ENCODE peak calls at places on chromosomes 13 and 19, in six cellular contexts. I, R, P, D, W and B are unnamed samples.

GRCh38 chr19:13846533-13847032 is 30.4 kb upstream of the NANOS3 start:
- DNase-seq in P (peak), I (peak), W (peak), R (peak), D (peak), B (no peak)

GRCh38 chr13:50594276-50594970 is 249.1 kb downstream of the DLEU7 start:
- DNase-seq in I (no peak), P (no peak), R (no peak), D (no peak), W (peak), B (no peak)

GRCh38 chr13:99800951-99801350 is 170.6 kb downstream of the ZIC5 start:
- DNase-seq in W (no peak), I (no peak), D (no peak), P (no peak), R (no peak), B (no peak)

GRCh38 chr19:11737964-11738745 is 591 bp downstream of the ZNF823 start:
- DNase-seq in P (peak), I (peak), D (peak), R (peak), W (peak), B (peak)

GRCh38 chr19:40762754-40763153 is 11.8 kb downstream of the SNRPA start:
- DNase-seq in W (no peak), R (no peak), I (no peak), D (no peak), P (no peak), B (no peak)

GRCh38 chr13:98445340-98446233 is 131.3 kb downstream of the STK24 start:
- DNase-seq in D (peak), I (peak), R (peak), W (peak), P (peak), B (no peak)

GRCh38 chr13:24459234-24459633 is 53.3 kb downstream of the PARP4 start:
- DNase-seq in W (no peak), P (no peak), D (no peak), R (no peak), I (peak), B (no peak)

GRCh38 chr19:33392341-33393285 is 19.1 kb downstream of the CEBPG start:
- DNase-seq in P (peak), D (no peak), W (no peak), I (no peak), R (no peak), B (no peak)

GRCh38 chr19:34310494-34310981 is 54.5 kb upstream of the GPI start:
- DNase-seq in R (no peak), I (no peak), P (no peak), D (no peak), W (no peak), B (peak)

GRCh38 chr13:111658150-111659100 is 338.0 kb downstream of the TEX29 start:
- DNase-seq in P (no peak), W (peak), R (peak), I (no peak), D (no peak), B (peak)

GRCh38 chr19:11375143-11375948 is 880 bp downstream of the SWSAP1 start:
- DNase-seq in R (peak), I (no peak), W (no peak), D (peak), P (peak), B (no peak)

GRCh38 chr19:948842-949496 is 23.1 kb downstream of the ARID3A start:
- DNase-seq in R (no peak), W (no peak), P (no peak), I (no peak), D (no peak), B (no peak)

GRCh38 chr13:74287672-74288169 is 153.5 kb upstream of the KLF12 start:
- DNase-seq in R (peak), D (peak), P (peak), W (no peak), I (peak), B (no peak)

GRCh38 chr19:38869160-38869835 is 8.8 kb downstream of the RINL start:
- DNase-seq in I (no peak), P (no peak), D (no peak), W (no peak), R (no peak), B (no peak)

GRCh38 chr13:86795858-86796257 is 875.3 kb upstream of the SLITRK5 start:
- DNase-seq in R (no peak), W (no peak), D (no peak), I (no peak), P (no peak), B (no peak)

GRCh38 chr13:50303963-50304721 is 288.9 kb downstream of the KCNRG start:
- DNase-seq in W (no peak), D (no peak), I (no peak), R (no peak), P (no peak), B (no peak)

GRCh38 chr13:110309159-110309476 is 2.0 kb downstream of the COL4A2 start:
- DNase-seq in I (no peak), D (no peak), R (no peak), W (no peak), P (no peak), B (no peak)

GRCh38 chr19:41263042-41263849 is 926 bp upstream of the HNRNPUL1 start:
- DNase-seq in P (peak), I (peak), W (peak), R (peak), D (peak), B (no peak)

GRCh38 chr13:73248711-73249580 is 190.1 kb downstream of the KLF5 start:
- DNase-seq in W (no peak), I (peak), R (no peak), D (peak), P (no peak), B (peak)

GRCh38 chr13:22836475-22836874 is 344.3 kb upstream of the SGCG start:
- DNase-seq in R (no peak), P (no peak), D (no peak), W (no peak), I (no peak), B (no peak)

GRCh38 chr13:98349731-98350305 is 172.7 kb upstream of the RNF113B start:
- DNase-seq in P (no peak), I (no peak), R (peak), W (no peak), D (no peak), B (no peak)

GRCh38 chr13:46728777-46729176 is 68.2 kb downstream of the ESD start:
- DNase-seq in I (peak), P (no peak), R (peak), W (no peak), D (no peak), B (no peak)

DNA sequence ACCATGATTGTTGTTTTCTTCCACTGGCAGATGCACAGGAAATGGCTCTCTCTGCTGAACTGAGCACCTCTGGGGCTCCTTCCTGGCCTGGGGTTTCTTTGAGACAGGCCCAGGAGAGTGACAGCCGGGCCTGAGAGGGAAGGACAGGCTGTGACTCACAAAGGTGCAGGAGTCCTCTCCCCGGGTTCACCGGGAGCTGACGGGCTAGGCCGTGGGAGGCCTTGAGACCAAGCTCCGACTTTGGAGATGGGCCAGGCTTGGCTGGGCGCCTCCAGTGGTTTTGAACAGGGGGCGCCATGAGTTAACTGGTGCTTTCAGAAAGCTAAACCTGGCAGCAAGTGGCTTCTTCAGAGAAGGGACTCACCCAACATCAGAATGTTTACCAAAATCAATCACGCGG is 143.4 kb downstream of the URI1 start:
- DNase-seq in P (no peak), I (no peak), W (no peak), R (peak), D (peak), B (no peak)
- TF ChIP-seq CTCF in P (no peak), I (no peak), W (no peak), R (no peak), D (no peak), B (no peak)

GRCh38 chr13:113904411-113904810 is 40.5 kb upstream of the GAS6 start:
- DNase-seq in I (no peak), W (no peak), D (peak), P (no peak), R (peak), B (no peak)
- TF ChIP-seq CTCF in I (peak), W (peak), D (peak), P (peak), R (peak), B (peak)

GRCh38 chr19:9431475-9431874 is 3.9 kb downstream of the ZNF266 start:
- DNase-seq in P (no peak), D (no peak), W (peak), I (peak), R (peak), B (no peak)
- TF ChIP-seq CTCF in P (no peak), D (no peak), W (peak), I (peak), R (peak), B (peak)

GRCh38 chr13:93959796-93960533 is 519.5 kb downstream of the DCT start:
- DNase-seq in D (no peak), W (no peak), P (no peak), I (no peak), R (no peak), B (no peak)

GRCh38 chr13:93966267-93966936 is 513.1 kb downstream of the DCT start:
- DNase-seq in I (no peak), P (no peak), R (no peak), W (no peak), D (no peak), B (no peak)

GRCh38 chr13:93967286-93967685 is 512.2 kb downstream of the DCT start:
- DNase-seq in R (no peak), W (no peak), I (no peak), P (no peak), D (no peak), B (no peak)

GRCh38 chr13:93965587-93965986 is 513.9 kb downstream of the DCT start:
- DNase-seq in I (no peak), P (no peak), W (no peak), D (no peak), R (no peak), B (no peak)

DNA sequence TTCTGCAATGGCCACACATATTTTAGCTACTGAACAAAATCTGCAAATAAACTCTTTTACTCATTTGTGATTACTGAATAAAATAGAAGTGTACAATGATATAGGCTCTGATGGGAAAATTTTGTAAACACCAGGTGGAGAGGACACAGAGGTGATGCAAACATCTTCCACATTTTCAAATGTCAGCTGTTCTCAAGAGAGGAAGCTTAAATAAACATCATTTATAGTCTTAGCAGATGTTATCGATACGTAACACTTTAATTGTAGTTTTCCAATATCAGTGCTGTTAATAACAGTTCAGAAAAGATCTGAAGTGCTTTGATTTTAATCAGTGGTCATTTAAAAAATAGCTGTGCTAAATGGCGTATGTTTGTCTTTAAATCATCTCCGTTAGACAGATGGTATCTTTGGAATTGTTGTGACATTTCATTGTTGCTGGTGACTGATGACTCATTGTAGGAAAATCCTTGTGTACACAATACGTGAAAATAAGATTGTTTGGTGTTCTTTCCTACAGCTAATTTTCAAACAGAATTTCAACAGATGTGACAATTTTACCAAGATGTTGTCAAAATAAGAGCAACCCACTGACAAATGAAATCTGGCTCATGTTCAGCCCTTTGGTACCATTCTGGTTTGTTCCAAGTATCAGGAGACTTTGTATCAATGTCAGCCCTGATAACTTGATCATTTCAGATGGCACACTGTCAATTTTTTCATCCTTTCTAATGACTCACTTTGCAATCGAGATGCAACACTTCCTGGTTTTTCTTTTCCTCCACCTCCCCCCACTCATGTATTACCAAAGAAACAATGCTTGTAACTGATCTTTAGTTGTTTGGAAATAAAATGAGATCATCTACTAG is 516.0 kb downstream of the DCT start:
- DNase-seq in W (no peak), D (no peak), P (no peak), R (no peak), I (peak), B (no peak)
- TF ChIP-seq CTCF in W (no peak), D (no peak), P (no peak), R (no peak), I (no peak), B (no peak)

GRCh38 chr19:19737559-19738332 is 4.8 kb upstream of the ZNF14 start:
- DNase-seq in D (no peak), R (no peak), W (no peak), I (no peak), P (no peak), B (no peak)

GRCh38 chr19:19738564-19738963 is 5.7 kb upstream of the ZNF14 start:
- DNase-seq in W (no peak), I (no peak), D (no peak), R (no peak), P (no peak), B (no peak)

DNA sequence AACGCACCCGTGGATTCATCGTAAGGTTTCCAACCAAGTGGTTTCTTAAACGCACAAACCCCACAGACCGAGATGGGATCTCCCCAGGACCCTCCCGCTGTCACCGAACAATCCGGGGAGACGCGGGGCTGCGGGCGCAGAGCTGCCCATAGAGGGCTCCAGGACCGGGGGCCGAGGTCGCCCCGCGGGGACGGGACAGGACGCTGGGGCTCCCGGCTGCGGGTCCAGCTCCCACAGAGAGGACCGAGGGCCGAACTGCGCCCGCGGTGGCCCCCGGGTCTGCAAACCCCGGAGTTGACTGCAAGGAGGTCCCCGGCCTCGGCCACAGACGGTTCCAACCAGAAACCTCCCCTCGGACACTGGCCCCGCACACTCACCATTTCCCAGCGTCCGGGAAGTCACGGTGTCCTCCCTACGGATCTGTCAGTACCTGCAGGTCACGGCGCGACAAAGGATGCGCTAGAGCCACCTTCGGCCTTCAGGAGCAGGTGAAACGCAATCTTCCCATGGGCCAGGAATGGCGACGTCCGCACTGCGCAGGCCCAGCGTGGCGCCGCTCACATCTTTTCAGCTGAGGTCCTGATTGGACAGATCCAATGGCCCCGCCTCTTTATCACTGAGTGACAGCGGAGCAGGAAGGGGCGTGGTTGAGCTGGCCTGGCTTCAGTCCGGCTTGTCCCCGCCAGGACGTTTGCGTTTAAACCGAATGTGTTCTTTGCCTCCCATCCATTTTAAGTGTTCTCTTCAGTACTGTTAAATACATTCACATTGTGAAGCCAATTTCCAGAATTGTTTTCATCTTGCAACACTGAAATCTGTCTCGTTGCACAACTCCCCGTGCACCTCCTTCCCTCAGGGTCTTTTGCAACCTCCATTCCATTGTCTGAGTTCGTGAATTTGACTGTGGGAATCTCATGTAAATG is at the start of gene ZNF14:
- DNase-seq in D (peak), W (peak), I (peak), R (peak), P (peak), B (peak)
- TF ChIP-seq CTCF in D (no peak), W (peak), I (no peak), R (no peak), P (no peak), B (no peak)

GRCh38 chr13:95704510-95704909 is 27.6 kb downstream of the DNAJC3 start:
- DNase-seq in R (no peak), W (no peak), P (no peak), I (peak), D (no peak), B (no peak)
- TF ChIP-seq CTCF in R (peak), W (peak), P (no peak), I (peak), D (no peak), B (peak)

GRCh38 chr19:54159352-54160181 is at the start of gene LENG1:
- DNase-seq in P (peak), W (peak), I (peak), R (peak), D (peak), B (peak)
- TF ChIP-seq CTCF in P (peak), W (peak), I (peak), R (no peak), D (peak), B (peak)

GRCh38 chr13:45121421-45121820 is 1.1 kb downstream of the GTF2F2 start:
- DNase-seq in I (peak), D (no peak), R (no peak), P (no peak), W (no peak), B (no peak)
- TF ChIP-seq CTCF in I (no peak), D (no peak), R (peak), P (no peak), W (peak), B (no peak)

GRCh38 chr19:8336072-8336569 is 6.9 kb downstream of the KANK3 start:
- DNase-seq in W (no peak), P (no peak), R (no peak), I (no peak), D (no peak), B (no peak)

GRCh38 chr19:8333771-8334457 is 9.1 kb downstream of the KANK3 start:
- DNase-seq in R (no peak), P (no peak), W (no peak), D (no peak), I (no peak), B (no peak)

GRCh38 chr19:8334458-8335342 is 8.4 kb downstream of the KANK3 start:
- DNase-seq in D (peak), R (peak), I (peak), P (no peak), W (peak), B (peak)

GRCh38 chr19:8336665-8337064 is 6.4 kb downstream of the KANK3 start:
- DNase-seq in P (no peak), R (no peak), D (no peak), I (no peak), W (no peak), B (no peak)

DNA sequence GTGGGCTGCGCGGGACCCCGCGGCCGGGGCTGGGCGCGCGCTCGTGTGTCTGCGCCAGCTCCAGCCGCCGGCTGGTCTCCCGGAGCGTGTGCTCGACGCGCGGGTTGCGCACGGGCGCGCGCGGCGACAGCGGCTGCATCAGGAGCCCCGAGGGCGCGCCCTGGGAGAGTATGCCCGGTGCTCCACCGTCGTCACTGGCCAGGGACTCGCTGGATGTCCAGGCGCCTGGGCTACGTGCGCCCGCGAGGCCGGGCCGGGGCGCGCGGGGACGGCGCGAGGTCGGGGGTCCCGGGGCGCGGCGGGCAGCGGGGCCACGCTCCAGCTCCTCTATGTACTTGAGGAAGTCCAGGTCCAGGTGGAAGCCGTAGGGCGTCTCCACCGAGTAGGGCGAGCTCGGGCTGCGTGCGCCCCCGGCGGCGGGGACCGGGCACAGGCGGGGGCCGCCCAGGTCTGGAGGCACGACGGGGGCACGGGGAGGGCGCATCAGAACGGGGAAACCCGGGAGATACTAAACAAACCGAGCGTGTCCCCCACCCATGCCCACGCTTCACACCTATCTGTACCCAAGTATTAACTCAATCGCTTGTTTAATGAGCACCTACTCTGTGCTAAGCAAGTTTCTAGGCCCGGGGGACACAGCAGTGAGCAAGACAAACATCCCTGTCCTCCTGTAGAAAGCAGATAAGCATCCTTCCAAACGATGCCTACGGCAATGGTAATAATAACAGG is 7.6 kb downstream of the KANK3 start:
- DNase-seq in W (no peak), P (no peak), D (peak), I (no peak), R (no peak), B (no peak)
- TF ChIP-seq CTCF in W (peak), P (no peak), D (peak), I (no peak), R (no peak), B (peak)